ENCODE peak calls at places on chromosomes 6 and 20, in six cellular contexts. W is K562, Q is A549, J is endothelial cell of umbilical vein, C is HepG2, Y is GM12878. S is an unnamed sample.

GRCh38 chr20:49894073-49894470 is 21.3 kb downstream of the SPATA2 start:
- DNase-seq in W (no peak), Q (no peak), J (no peak), C (no peak), Y (peak; percentile 40), S (no peak)

GRCh38 chr6:3117912-3118352 is 579 bp upstream of the BPHL start:
- DNase-seq in W (no peak), Q (no peak), J (no peak), C (no peak), Y (no peak), S (no peak)

GRCh38 chr6:4446982-4447381 is 311.6 kb upstream of the ECI2 start:
- DNase-seq in W (no peak), Q (no peak), J (no peak), C (no peak), Y (no peak), S (peak; percentile 18)

GRCh38 chr20:18738055-18738454 is 75.5 kb upstream of the SCP2D1 start:
- DNase-seq in W (peak; percentile 61), Q (no peak), J (no peak), C (no peak), Y (no peak), S (peak; percentile 54)

GRCh38 chr6:84410377-84410776 is 182.9 kb upstream of the CEP162 start:
- DNase-seq in W (no peak), Q (no peak), J (no peak), C (no peak), Y (no peak), S (no peak)

GRCh38 chr6:136435096-136435495 is 115.1 kb downstream of the MAP7 start:
- DNase-seq in W (no peak), Q (no peak), J (no peak), C (no peak), Y (no peak), S (no peak)

GRCh38 chr6:53805725-53806124 is 10.9 kb downstream of the LRRC1 start:
- DNase-seq in W (no peak), Q (no peak), J (no peak), C (no peak), Y (no peak), S (no peak)

GRCh38 chr20:15895126-15895525 is 678.1 kb downstream of the KIF16B start:
- DNase-seq in W (no peak), Q (no peak), J (no peak), C (no peak), Y (no peak), S (no peak)

GRCh38 chr20:40481337-40481736 is 207.7 kb downstream of the MAFB start:
- DNase-seq in W (no peak), Q (no peak), J (no peak), C (no peak), Y (no peak), S (no peak)

GRCh38 chr6:88913471-88913870 is 49.9 kb downstream of the RNGTT start:
- DNase-seq in W (no peak), Q (no peak), J (no peak), C (no peak), Y (no peak), S (no peak)

GRCh38 chr20:36173451-36173933 is 19.0 kb downstream of the EPB41L1 start:
- DNase-seq in W (peak; percentile 40), Q (no peak), J (no peak), C (no peak), Y (no peak), S (peak; percentile 71)

GRCh38 chr6:36336779-36337194 is at the start of gene BNIP5:
- DNase-seq in W (no peak), Q (no peak), J (no peak), C (no peak), Y (no peak), S (no peak)

GRCh38 chr6:158711264-158711663 is 61.4 kb downstream of the SYTL3 start:
- DNase-seq in W (no peak), Q (no peak), J (no peak), C (no peak), Y (no peak), S (no peak)

GRCh38 chr6:56370127-56370540 is 122.8 kb upstream of the COL21A1 start:
- DNase-seq in W (peak; percentile 34), Q (peak; percentile 23), J (peak; percentile 84), C (peak; percentile 87), Y (no peak), S (no peak)

GRCh38 chr20:36866681-36867485 is 9.1 kb upstream of the TLDC2 start:
- DNase-seq in W (no peak), Q (no peak), J (no peak), C (no peak), Y (no peak), S (no peak)

GRCh38 chr20:3313681-3314080 is 74.7 kb upstream of the SLC4A11 start:
- DNase-seq in W (no peak), Q (no peak), J (peak; percentile 9), C (no peak), Y (no peak), S (peak; percentile 44)

GRCh38 chr20:22682381-22682780 is 98.0 kb upstream of the FOXA2 start:
- DNase-seq in W (no peak), Q (no peak), J (no peak), C (no peak), Y (no peak), S (no peak)

GRCh38 chr20:5557123-5557522 is 193.1 kb upstream of the SHLD1 start:
- DNase-seq in W (peak; percentile 63), Q (peak; percentile 67), J (peak; percentile 63), C (peak; percentile 61), Y (peak; percentile 15), S (peak; percentile 68)

GRCh38 chr6:125818659-125819297 is 28.0 kb downstream of the NCOA7 start:
- DNase-seq in W (no peak), Q (no peak), J (peak; percentile 37), C (no peak), Y (no peak), S (no peak)

GRCh38 chr6:125816828-125817280 is 26.1 kb downstream of the NCOA7 start:
- DNase-seq in W (no peak), Q (no peak), J (no peak), C (no peak), Y (no peak), S (no peak)

GRCh38 chr6:125815050-125815910 is 24.5 kb downstream of the NCOA7 start:
- DNase-seq in W (no peak), Q (no peak), J (peak; percentile 59), C (no peak), Y (no peak), S (no peak)

GRCh38 chr6:125819927-125820326 is 29.2 kb downstream of the NCOA7 start:
- DNase-seq in W (peak; percentile 16), Q (no peak), J (no peak), C (no peak), Y (no peak), S (no peak)

DNA sequence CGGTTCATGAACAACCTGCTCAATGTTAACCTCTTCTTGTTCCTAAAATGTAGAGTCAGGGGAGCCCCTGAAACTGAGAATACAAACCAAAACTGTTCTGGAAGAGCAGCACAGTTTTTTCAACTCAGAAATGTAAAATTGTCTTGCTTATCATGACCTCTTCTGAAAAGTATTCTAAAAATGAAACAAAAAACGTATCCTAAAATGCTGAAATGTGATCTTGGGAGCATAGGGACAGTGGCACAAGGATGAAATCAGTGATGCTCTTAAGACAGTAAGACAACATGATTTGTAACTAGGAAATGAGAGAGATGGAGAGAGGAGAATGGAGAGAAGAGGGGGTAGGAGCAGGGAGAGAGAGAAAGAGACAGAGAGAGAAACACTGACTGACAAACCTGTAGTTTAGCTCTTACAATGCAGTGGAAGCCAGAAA is 27.5 kb downstream of the NCOA7 start:
- DNase-seq in W (no peak), Q (no peak), J (no peak), C (no peak), Y (no peak), S (no peak)
- H3K4me3 ChIP-seq in W (no peak overlapping the region), Q (no peak overlapping the region), J (no peak overlapping the region), C (no peak overlapping the region), Y (peak overlapping the region; percentile 57), S (no peak overlapping the region)

DNA sequence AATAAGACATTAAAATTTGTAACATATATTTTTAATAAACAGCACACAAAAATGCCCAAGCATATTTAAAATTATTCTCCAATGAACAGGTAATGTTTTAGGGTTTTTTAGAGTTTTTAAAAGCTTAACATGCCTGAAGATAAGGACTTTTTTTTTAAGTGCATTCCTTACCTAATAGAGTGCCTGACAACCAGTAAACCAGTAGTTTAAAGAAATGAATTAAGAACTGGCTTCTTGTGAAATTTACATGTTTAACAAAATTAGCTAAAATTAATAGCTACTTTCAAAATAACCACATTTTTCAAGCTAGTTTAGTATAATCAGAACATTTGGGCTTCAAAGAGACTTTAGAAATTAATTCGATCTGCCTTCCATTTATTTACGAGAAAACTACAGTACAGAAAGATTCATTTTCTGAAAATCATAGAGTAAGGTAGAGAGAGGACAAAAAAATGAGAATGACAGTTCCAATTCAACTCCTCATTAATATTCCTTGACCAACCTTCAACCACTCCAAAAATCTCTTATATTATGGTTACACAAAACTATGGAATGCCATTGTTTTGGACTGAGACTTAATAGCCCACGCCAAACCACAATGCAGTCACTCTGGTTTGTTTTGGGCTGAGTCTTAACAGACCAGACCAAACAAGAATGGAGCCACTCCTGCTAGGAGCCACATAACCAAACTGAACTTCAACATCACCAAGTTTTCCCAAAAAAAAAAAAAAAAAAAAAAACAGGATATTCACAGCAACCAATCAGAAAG is 5.7 kb upstream of the PLN start:
- DNase-seq in W (no peak), Q (no peak), J (no peak), C (no peak), Y (no peak), S (no peak)
- TF ChIP-seq MYC in W (no peak), Q (no peak), J (no peak), C (no peak), Y (no peak), S (no peak)

GRCh38 chr20:63739129-63740069 is at the start of gene SLC2A4RG:
- DNase-seq in W (peak; percentile 87), Q (peak; percentile 90), J (peak; percentile 40), C (peak; percentile 94), Y (no peak), S (peak; percentile 82)
- TF ChIP-seq POLR2A in W (peak; percentile 40), Q (peak; percentile 8), J (no peak), C (peak; percentile 54), Y (no peak), S (peak; percentile 21)

GRCh38 chr6:18022398-18023231 is 35.2 kb upstream of the KIF13A start:
- DNase-seq in W (no peak), Q (peak; percentile 10), J (peak; percentile 13), C (no peak), Y (no peak), S (no peak)
- H3K4me3 ChIP-seq in W (no peak overlapping the region), Q (no peak overlapping the region), J (no peak overlapping the region), C (no peak overlapping the region), Y (no peak overlapping the region), S (no peak overlapping the region)

GRCh38 chr6:17536586-17536985 is 63.5 kb upstream of the FAM8A1 start:
- DNase-seq in W (no peak), Q (no peak), J (no peak), C (no peak), Y (no peak), S (no peak)
- TF ChIP-seq MYC in W (no peak), Q (no peak), J (no peak), C (no peak), Y (no peak), S (no peak)